ENCODE peak calls at places on chromosomes 12 and 14, in six cellular contexts. One of them, this sample, is unnamed.
A peak's percentile ranks its signal among the peaks of the same experiment; 100 is the strongest.

GRCh38 chr14:105493921-105494605 is 3.0 kb downstream of the TEDC1 start:
- DNase-seq in CD4-positive, alpha-beta T cell: no peak
- DNase-seq in ascending aorta: no peak
- DNase-seq in mesothelial cell of epicardium: no peak
- DNase-seq in WTC11: no peak
- DNase-seq in cardiac muscle cell: no peak
- DNase-seq in this sample: no peak

GRCh38 chr12:108102363-108102762 is 26.7 kb upstream of the WSCD2 start:
- DNase-seq in CD4-positive, alpha-beta T cell: no peak
- DNase-seq in ascending aorta: no peak
- DNase-seq in mesothelial cell of epicardium: no peak
- DNase-seq in WTC11: no peak
- DNase-seq in cardiac muscle cell: no peak
- DNase-seq in this sample: no peak

GRCh38 chr12:105235299-105235746 is 651 bp downstream of the APPL2 start:
- DNase-seq in CD4-positive, alpha-beta T cell: no peak
- DNase-seq in ascending aorta: no peak
- DNase-seq in mesothelial cell of epicardium: no peak
- DNase-seq in WTC11: no peak
- DNase-seq in cardiac muscle cell: no peak
- DNase-seq in this sample: no peak

GRCh38 chr14:23633160-23633701 is 2.9 kb upstream of the DHRS2 start:
- DNase-seq in CD4-positive, alpha-beta T cell: no peak
- DNase-seq in ascending aorta: no peak
- DNase-seq in mesothelial cell of epicardium: no peak
- DNase-seq in WTC11: no peak
- DNase-seq in cardiac muscle cell: peak; percentile 19
- DNase-seq in this sample: no peak

GRCh38 chr12:110002691-110003515 is 3.7 kb downstream of the ANKRD13A start:
- DNase-seq in CD4-positive, alpha-beta T cell: no peak
- DNase-seq in ascending aorta: no peak
- DNase-seq in mesothelial cell of epicardium: no peak
- DNase-seq in WTC11: no peak
- DNase-seq in cardiac muscle cell: no peak
- DNase-seq in this sample: no peak

GRCh38 chr12:107774349-107775029 is at the start of gene ASCL4:
- DNase-seq in CD4-positive, alpha-beta T cell: no peak
- DNase-seq in ascending aorta: no peak
- DNase-seq in mesothelial cell of epicardium: no peak
- DNase-seq in WTC11: no peak
- DNase-seq in cardiac muscle cell: no peak
- DNase-seq in this sample: no peak

GRCh38 chr14:20606190-20606901 is 15.2 kb upstream of the RNASE12 start:
- DNase-seq in CD4-positive, alpha-beta T cell: no peak
- DNase-seq in ascending aorta: no peak
- DNase-seq in mesothelial cell of epicardium: no peak
- DNase-seq in WTC11: peak; percentile 67
- DNase-seq in cardiac muscle cell: peak; percentile 72
- DNase-seq in this sample: no peak

GRCh38 chr12:106791531-106791930 is 17.0 kb downstream of the RIC8B start:
- DNase-seq in CD4-positive, alpha-beta T cell: no peak
- DNase-seq in ascending aorta: no peak
- DNase-seq in mesothelial cell of epicardium: no peak
- DNase-seq in WTC11: no peak
- DNase-seq in cardiac muscle cell: no peak
- DNase-seq in this sample: no peak

GRCh38 chr14:65336191-65336591 is 76.3 kb upstream of the FUT8 start:
- DNase-seq in CD4-positive, alpha-beta T cell: no peak
- DNase-seq in ascending aorta: no peak
- DNase-seq in mesothelial cell of epicardium: no peak
- DNase-seq in WTC11: no peak
- DNase-seq in cardiac muscle cell: no peak
- DNase-seq in this sample: no peak

GRCh38 chr14:39097159-39097558 is 5.9 kb downstream of the SEC23A start:
- DNase-seq in CD4-positive, alpha-beta T cell: no peak
- DNase-seq in ascending aorta: no peak
- DNase-seq in mesothelial cell of epicardium: no peak
- DNase-seq in WTC11: no peak
- DNase-seq in cardiac muscle cell: peak; percentile 2
- DNase-seq in this sample: no peak

GRCh38 chr14:104121142-104121541 is 17.2 kb upstream of the KIF26A start:
- DNase-seq in CD4-positive, alpha-beta T cell: no peak
- DNase-seq in ascending aorta: no peak
- DNase-seq in mesothelial cell of epicardium: no peak
- DNase-seq in WTC11: no peak
- DNase-seq in cardiac muscle cell: no peak
- DNase-seq in this sample: no peak

GRCh38 chr12:88600272-88600671 is 20.0 kb upstream of the KITLG start:
- DNase-seq in CD4-positive, alpha-beta T cell: no peak
- DNase-seq in ascending aorta: no peak
- DNase-seq in mesothelial cell of epicardium: no peak
- DNase-seq in WTC11: no peak
- DNase-seq in cardiac muscle cell: no peak
- DNase-seq in this sample: no peak

GRCh38 chr14:31265701-31266398 is 58.3 kb upstream of the HECTD1 start:
- DNase-seq in CD4-positive, alpha-beta T cell: no peak
- DNase-seq in ascending aorta: no peak
- DNase-seq in mesothelial cell of epicardium: no peak
- DNase-seq in WTC11: no peak
- DNase-seq in cardiac muscle cell: no peak
- DNase-seq in this sample: no peak

GRCh38 chr14:60839057-60839456 is 104.5 kb downstream of the MNAT1 start:
- DNase-seq in CD4-positive, alpha-beta T cell: no peak
- DNase-seq in ascending aorta: no peak
- DNase-seq in mesothelial cell of epicardium: no peak
- DNase-seq in WTC11: no peak
- DNase-seq in cardiac muscle cell: no peak
- DNase-seq in this sample: no peak

GRCh38 chr12:67689339-67689738 is 40.8 kb downstream of the DYRK2 start:
- DNase-seq in CD4-positive, alpha-beta T cell: no peak
- DNase-seq in ascending aorta: no peak
- DNase-seq in mesothelial cell of epicardium: no peak
- DNase-seq in WTC11: no peak
- DNase-seq in cardiac muscle cell: no peak
- DNase-seq in this sample: no peak

GRCh38 chr12:68481181-68481941 is 129.3 kb upstream of the RAP1B start:
- DNase-seq in CD4-positive, alpha-beta T cell: no peak
- DNase-seq in ascending aorta: no peak
- DNase-seq in mesothelial cell of epicardium: no peak
- DNase-seq in WTC11: no peak
- DNase-seq in cardiac muscle cell: no peak
- DNase-seq in this sample: no peak

GRCh38 chr14:81927069-81927468 is 393.4 kb upstream of the SEL1L start:
- DNase-seq in CD4-positive, alpha-beta T cell: no peak
- DNase-seq in ascending aorta: no peak
- DNase-seq in mesothelial cell of epicardium: no peak
- DNase-seq in WTC11: no peak
- DNase-seq in cardiac muscle cell: peak; percentile 23
- DNase-seq in this sample: no peak

GRCh38 chr12:56163533-56164344 is 5.6 kb downstream of the MYL6 start:
- DNase-seq in CD4-positive, alpha-beta T cell: no peak
- DNase-seq in ascending aorta: no peak
- DNase-seq in mesothelial cell of epicardium: no peak
- DNase-seq in WTC11: no peak
- DNase-seq in cardiac muscle cell: peak; percentile 42
- DNase-seq in this sample: no peak

GRCh38 chr12:22855456-22855855 is 230.5 kb downstream of the ETNK1 start:
- DNase-seq in CD4-positive, alpha-beta T cell: no peak
- DNase-seq in ascending aorta: no peak
- DNase-seq in mesothelial cell of epicardium: no peak
- DNase-seq in WTC11: no peak
- DNase-seq in cardiac muscle cell: no peak
- DNase-seq in this sample: no peak

GRCh38 chr12:93833946-93834345 is 156.8 kb downstream of the CRADD start:
- DNase-seq in CD4-positive, alpha-beta T cell: no peak
- DNase-seq in ascending aorta: no peak
- DNase-seq in mesothelial cell of epicardium: no peak
- DNase-seq in WTC11: no peak
- DNase-seq in cardiac muscle cell: no peak
- DNase-seq in this sample: no peak

GRCh38 chr12:114381177-114381576 is 24.8 kb downstream of the TBX5 start:
- DNase-seq in CD4-positive, alpha-beta T cell: no peak
- DNase-seq in ascending aorta: no peak
- DNase-seq in mesothelial cell of epicardium: no peak
- DNase-seq in WTC11: no peak
- DNase-seq in cardiac muscle cell: peak; percentile 80
- DNase-seq in this sample: no peak

GRCh38 chr14:68884031-68885030 is 91.5 kb upstream of the ZFP36L1 start:
- DNase-seq in CD4-positive, alpha-beta T cell: no peak
- DNase-seq in ascending aorta: no peak
- DNase-seq in mesothelial cell of epicardium: no peak
- DNase-seq in WTC11: no peak
- DNase-seq in cardiac muscle cell: no peak
- DNase-seq in this sample: no peak

GRCh38 chr14:68888025-68888850 is 90.9 kb downstream of the ACTN1 start:
- DNase-seq in CD4-positive, alpha-beta T cell: no peak
- DNase-seq in ascending aorta: no peak
- DNase-seq in mesothelial cell of epicardium: no peak
- DNase-seq in WTC11: no peak
- DNase-seq in cardiac muscle cell: no peak
- DNase-seq in this sample: no peak

GRCh38 chr14:68882235-68882634 is 89.4 kb upstream of the ZFP36L1 start:
- DNase-seq in CD4-positive, alpha-beta T cell: no peak
- DNase-seq in ascending aorta: no peak
- DNase-seq in mesothelial cell of epicardium: no peak
- DNase-seq in WTC11: no peak
- DNase-seq in cardiac muscle cell: no peak
- DNase-seq in this sample: no peak

GRCh38 chr14:68886109-68886434 is 93.0 kb downstream of the ACTN1 start:
- DNase-seq in CD4-positive, alpha-beta T cell: no peak
- DNase-seq in ascending aorta: no peak
- DNase-seq in mesothelial cell of epicardium: no peak
- DNase-seq in WTC11: no peak
- DNase-seq in cardiac muscle cell: peak; percentile 24
- DNase-seq in this sample: no peak

GRCh38 chr14:68885226-68886108 is 92.6 kb upstream of the ZFP36L1 start:
- DNase-seq in CD4-positive, alpha-beta T cell: no peak
- DNase-seq in ascending aorta: no peak
- DNase-seq in mesothelial cell of epicardium: no peak
- DNase-seq in WTC11: no peak
- DNase-seq in cardiac muscle cell: no peak
- DNase-seq in this sample: no peak
- TF ChIP-seq CTCF in CD4-positive, alpha-beta T cell: no peak
- TF ChIP-seq CTCF in ascending aorta: no peak
- TF ChIP-seq CTCF in mesothelial cell of epicardium: no peak
- TF ChIP-seq CTCF in WTC11: no peak
- TF ChIP-seq CTCF in cardiac muscle cell: no peak
- TF ChIP-seq CTCF in this sample: no peak

GRCh38 chr12:14776236-14776959 is 26.9 kb downstream of the WBP11 start:
- DNase-seq in CD4-positive, alpha-beta T cell: no peak
- DNase-seq in ascending aorta: no peak
- DNase-seq in mesothelial cell of epicardium: no peak
- DNase-seq in WTC11: no peak
- DNase-seq in cardiac muscle cell: no peak
- DNase-seq in this sample: no peak

GRCh38 chr12:14775652-14776020 is 27.6 kb downstream of the WBP11 start:
- DNase-seq in CD4-positive, alpha-beta T cell: no peak
- DNase-seq in ascending aorta: no peak
- DNase-seq in mesothelial cell of epicardium: no peak
- DNase-seq in WTC11: no peak
- DNase-seq in cardiac muscle cell: no peak
- DNase-seq in this sample: no peak

GRCh38 chr12:14774074-14774943 is 29.0 kb downstream of the WBP11 start:
- DNase-seq in CD4-positive, alpha-beta T cell: peak; percentile 78
- DNase-seq in ascending aorta: peak; percentile 97
- DNase-seq in mesothelial cell of epicardium: peak; percentile 90
- DNase-seq in WTC11: peak; percentile 95
- DNase-seq in cardiac muscle cell: peak; percentile 86
- DNase-seq in this sample: peak; percentile 89

GRCh38 chr12:14773685-14774073 is 29.6 kb downstream of the WBP11 start:
- DNase-seq in CD4-positive, alpha-beta T cell: no peak
- DNase-seq in ascending aorta: no peak
- DNase-seq in mesothelial cell of epicardium: peak; percentile 39
- DNase-seq in WTC11: peak; percentile 47
- DNase-seq in cardiac muscle cell: no peak
- DNase-seq in this sample: no peak

DNA sequence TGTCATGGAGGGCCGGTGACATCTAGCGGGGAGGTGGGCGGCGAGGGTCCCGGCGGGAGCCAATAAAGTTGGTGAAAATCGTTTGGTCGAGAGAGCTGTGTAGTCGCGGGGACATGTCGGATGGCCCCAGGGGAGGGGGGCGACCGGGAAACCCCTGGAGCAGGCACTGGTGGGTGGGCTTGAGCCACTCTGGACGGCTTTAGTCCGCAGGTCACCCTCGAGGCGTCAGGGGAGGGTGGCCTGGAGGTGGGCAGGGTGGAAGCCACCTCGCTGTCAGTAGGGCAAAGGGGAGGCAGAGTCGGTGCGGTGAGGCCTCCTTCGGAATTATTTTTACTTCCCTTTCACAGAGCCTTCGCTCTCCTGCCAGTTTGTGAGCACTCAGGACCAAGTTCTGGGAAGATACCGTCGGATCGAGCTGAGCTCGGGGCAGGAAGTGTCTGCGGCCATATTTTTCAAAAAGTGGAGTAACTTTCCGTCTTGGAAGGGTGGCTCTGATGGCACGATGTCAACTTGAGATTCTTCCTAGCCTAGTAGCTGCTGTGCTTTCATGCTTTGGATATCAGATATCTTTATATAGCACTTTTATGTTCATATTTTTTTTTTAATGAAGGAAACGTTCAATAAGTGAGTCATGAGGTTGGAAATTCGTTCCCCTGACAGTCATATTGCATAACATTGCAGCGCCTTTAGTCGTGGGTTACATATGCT is 28.2 kb downstream of the WBP11 start:
- DNase-seq in CD4-positive, alpha-beta T cell: no peak
- DNase-seq in ascending aorta: no peak
- DNase-seq in mesothelial cell of epicardium: peak; percentile 52
- DNase-seq in WTC11: no peak
- DNase-seq in cardiac muscle cell: peak; percentile 10
- DNase-seq in this sample: peak; percentile 72
- TF ChIP-seq CTCF in CD4-positive, alpha-beta T cell: no peak
- TF ChIP-seq CTCF in ascending aorta: no peak
- TF ChIP-seq CTCF in mesothelial cell of epicardium: no peak
- TF ChIP-seq CTCF in WTC11: no peak
- TF ChIP-seq CTCF in cardiac muscle cell: no peak
- TF ChIP-seq CTCF in this sample: no peak

DNA sequence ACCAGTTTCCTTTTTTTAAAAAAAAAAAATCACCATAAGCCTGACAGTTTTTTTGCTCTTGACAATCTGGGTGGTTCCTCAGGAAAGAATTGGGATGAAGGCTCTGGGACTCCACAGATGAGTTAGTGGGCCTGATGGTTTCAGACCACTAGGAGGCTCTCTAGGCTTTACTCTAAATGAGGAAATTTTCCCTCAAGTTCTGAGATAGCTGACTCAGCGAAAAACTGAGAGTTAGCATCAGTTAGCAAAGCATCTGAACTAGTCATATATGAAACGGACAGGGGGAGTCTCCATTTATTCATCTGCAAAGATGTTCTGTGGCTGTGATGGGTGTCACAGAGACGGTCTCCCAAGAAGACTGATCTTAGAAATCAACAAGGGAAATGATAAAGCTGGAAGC is 314.3 kb upstream of the OR4E1 start:
- DNase-seq in CD4-positive, alpha-beta T cell: no peak
- DNase-seq in ascending aorta: no peak
- DNase-seq in mesothelial cell of epicardium: no peak
- DNase-seq in WTC11: peak; percentile 27
- DNase-seq in cardiac muscle cell: peak; percentile 46
- DNase-seq in this sample: no peak
- TF ChIP-seq CTCF in CD4-positive, alpha-beta T cell: peak; percentile 50
- TF ChIP-seq CTCF in ascending aorta: no peak
- TF ChIP-seq CTCF in mesothelial cell of epicardium: peak; percentile 41
- TF ChIP-seq CTCF in WTC11: peak; percentile 35
- TF ChIP-seq CTCF in cardiac muscle cell: peak; percentile 74
- TF ChIP-seq CTCF in this sample: peak; percentile 76

GRCh38 chr12:46491548-46491947 is 119.0 kb upstream of the SLC38A2 start:
- DNase-seq in CD4-positive, alpha-beta T cell: no peak
- DNase-seq in ascending aorta: no peak
- DNase-seq in mesothelial cell of epicardium: no peak
- DNase-seq in WTC11: no peak
- DNase-seq in cardiac muscle cell: no peak
- DNase-seq in this sample: no peak
- TF ChIP-seq CTCF in CD4-positive, alpha-beta T cell: no peak
- TF ChIP-seq CTCF in ascending aorta: no peak
- TF ChIP-seq CTCF in mesothelial cell of epicardium: no peak
- TF ChIP-seq CTCF in WTC11: no peak
- TF ChIP-seq CTCF in cardiac muscle cell: no peak
- TF ChIP-seq CTCF in this sample: no peak

This sample was measured in type B pancreatic cell.